ENCODE peak calls at places on chromosome 20, in four cellular contexts. I is neural progenitor cell, C is mesenchymal stem cell, D is hepatocyte. O is an unnamed sample. For H3K36me3 and H3K9me3, the result is how much of the 10 kb centered on the place peaks cover.

GRCh38 chr20:53937929-53938367 is 132.4 kb downstream of the BCAS1 start:
- DNase-seq in I (no peak), C (no peak), D (no peak), O (no peak)

GRCh38 chr20:42567409-42567808 is 622.3 kb downstream of the PTPRT start:
- DNase-seq in I (no peak), C (no peak), D (no peak), O (no peak)

GRCh38 chr20:2221933-2222332 is 73.9 kb upstream of the TGM3 start:
- DNase-seq in I (no peak), C (no peak), D (no peak), O (no peak)

GRCh38 chr20:44961024-44961866 is 1.0 kb upstream of the TOMM34 start:
- DNase-seq in I (no peak), C (peak), D (no peak), O (no peak)

GRCh38 chr20:35663813-35664543 is 722 bp downstream of the CPNE1 start:
- DNase-seq in I (peak), C (peak), D (peak), O (peak)

GRCh38 chr20:48892849-48893352 is 28.6 kb upstream of the ARFGEF2 start:
- DNase-seq in I (no peak), C (no peak), D (no peak), O (no peak)

GRCh38 chr20:17822039-17822438 is 122.3 kb downstream of the BANF2 start:
- DNase-seq in I (no peak), C (peak), D (peak), O (no peak)

GRCh38 chr20:36860339-36860738 is 15.6 kb upstream of the TLDC2 start:
- DNase-seq in I (no peak), C (no peak), D (no peak), O (no peak)

GRCh38 chr20:44200983-44201382 is 9.6 kb downstream of the OSER1 start:
- DNase-seq in I (no peak), C (no peak), D (no peak), O (no peak)

GRCh38 chr20:56893206-56893605 is 264.1 kb downstream of the TFAP2C start:
- DNase-seq in I (peak), C (no peak), D (peak), O (no peak)

GRCh38 chr20:40690836-40691565 is 2.0 kb upstream of the MAFB start:
- DNase-seq in I (peak), C (no peak), D (no peak), O (no peak)

GRCh38 chr20:12640255-12640654 is 368.5 kb upstream of the SPTLC3 start:
- DNase-seq in I (no peak), C (no peak), D (no peak), O (no peak)

GRCh38 chr20:60125521-60125920 is 167.3 kb downstream of the CDH26 start:
- DNase-seq in I (no peak), C (no peak), D (no peak), O (no peak)

GRCh38 chr20:58649288-58650180 is 1.5 kb upstream of the STX16 start:
- DNase-seq in I (peak), C (no peak), D (peak), O (no peak)

GRCh38 chr20:14142964-14143627 is 147.8 kb downstream of the MACROD2 start:
- DNase-seq in I (no peak), C (peak), D (peak), O (peak)

GRCh38 chr20:23305098-23305497 is 45.5 kb upstream of the NXT1 start:
- DNase-seq in I (no peak), C (peak), D (no peak), O (peak)

GRCh38 chr20:23691675-23692074 is 2.8 kb upstream of the CST4 start:
- DNase-seq in I (no peak), C (peak), D (no peak), O (no peak)

GRCh38 chr20:56716806-56717205 is 87.7 kb downstream of the TFAP2C start:
- DNase-seq in I (no peak), C (no peak), D (no peak), O (no peak)

GRCh38 chr20:59696476-59696875 is 92.1 kb downstream of the PHACTR3 start:
- DNase-seq in I (no peak), C (no peak), D (no peak), O (no peak)

GRCh38 chr20:57788936-57789613 is 79.3 kb upstream of the PMEPA1 start:
- DNase-seq in I (no peak), C (no peak), D (no peak), O (no peak)

GRCh38 chr20:58473818-58474425 is 41.3 kb downstream of the APCDD1L start:
- DNase-seq in I (no peak), C (no peak), D (no peak), O (no peak)

GRCh38 chr20:10553326-10553984 is 118.3 kb downstream of the SLX4IP start:
- DNase-seq in I (peak), C (peak), D (peak), O (peak)

GRCh38 chr20:6142348-6142993 is 19.6 kb upstream of the FERMT1 start:
- DNase-seq in I (peak), C (peak), D (peak), O (peak)

GRCh38 chr20:57251344-57251743 is 15.1 kb downstream of the BMP7 start:
- DNase-seq in I (peak), C (no peak), D (no peak), O (no peak)

GRCh38 chr20:32332614-32333013 is 25.5 kb upstream of the ASXL1 start:
- DNase-seq in I (no peak), C (no peak), D (no peak), O (peak)

GRCh38 chr20:45962031-45962755 is 9.8 kb downstream of the ZNF335 start:
- DNase-seq in I (no peak), C (no peak), D (no peak), O (no peak)
- H3K36me3 ChIP-seq in I (under half), C (half or more), D (under half), O (half or more)

DNA sequence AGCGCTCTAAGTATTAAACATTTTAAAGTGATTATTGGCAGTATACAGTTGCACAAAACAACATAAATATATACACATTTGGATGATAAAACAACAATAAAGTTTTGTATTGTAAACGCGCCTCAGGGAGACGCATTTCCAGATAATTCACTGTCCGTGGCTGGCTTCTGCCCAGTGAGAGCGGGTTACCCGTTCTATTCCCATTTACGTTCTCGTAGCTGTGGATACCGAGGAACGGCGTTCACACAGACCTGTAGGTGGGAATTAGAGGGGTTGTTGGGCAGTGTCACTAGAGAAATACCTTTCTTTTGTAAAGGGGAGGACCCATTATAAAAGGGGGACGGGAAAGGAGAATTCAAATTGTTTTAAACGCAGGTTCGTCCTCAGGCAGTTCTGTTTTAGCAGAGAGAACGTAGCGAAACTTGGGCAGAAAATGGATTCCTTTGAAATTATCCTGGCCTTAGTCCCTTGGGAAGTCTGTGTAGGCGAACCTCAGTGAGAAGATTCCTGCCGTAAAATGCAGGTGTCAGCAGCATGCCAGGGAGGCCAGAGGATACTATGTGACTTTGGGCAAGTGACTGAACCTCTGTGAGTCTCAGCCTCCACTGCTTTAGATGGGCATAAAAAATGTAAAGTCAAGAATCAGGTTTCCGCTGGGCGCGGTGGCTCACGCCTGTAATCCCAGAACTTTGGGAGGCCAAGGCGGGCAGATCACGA is 756 bp downstream of the MTG2 start:
- DNase-seq in I (peak), C (peak), D (no peak), O (no peak)
- H2AFZ ChIP-seq in I (peak), C (peak), D (peak), O (peak)

GRCh38 chr20:24942679-24943078 is 6.4 kb upstream of the CST7 start:
- DNase-seq in I (no peak), C (no peak), D (no peak), O (no peak)
- H3K9me3 ChIP-seq in I (under half), C (under half), D (under half), O (under half)

DNA sequence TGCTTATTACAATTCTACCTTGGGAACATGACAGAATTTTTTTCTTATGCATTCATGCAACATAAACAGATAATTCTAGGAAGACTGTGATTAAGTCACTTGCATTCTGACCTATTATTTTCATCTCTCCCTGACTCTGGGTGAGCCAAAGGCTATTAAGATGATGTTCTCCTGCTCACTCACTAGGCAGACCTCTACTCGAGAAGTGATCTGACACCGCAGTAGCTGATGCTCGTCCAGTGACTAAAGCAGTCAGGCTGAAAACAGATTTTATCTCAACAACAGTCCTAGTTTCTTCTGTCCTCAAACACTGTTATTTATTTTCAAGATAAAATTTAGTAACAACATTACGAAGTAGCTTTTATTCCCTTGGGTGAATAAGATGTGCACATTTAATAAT is 17.3 kb downstream of the NAA20 start:
- DNase-seq in I (no peak), C (no peak), D (no peak), O (no peak)
- H3K36me3 ChIP-seq in I (under half), C (under half), D (under half), O (half or more)

GRCh38 chr20:5118220-5119142 is 1.3 kb downstream of the PCNA start:
- DNase-seq in I (peak), C (peak), D (no peak), O (no peak)
- H2AFZ ChIP-seq in I (no peak), C (no peak), D (no peak), O (no peak)

DNA sequence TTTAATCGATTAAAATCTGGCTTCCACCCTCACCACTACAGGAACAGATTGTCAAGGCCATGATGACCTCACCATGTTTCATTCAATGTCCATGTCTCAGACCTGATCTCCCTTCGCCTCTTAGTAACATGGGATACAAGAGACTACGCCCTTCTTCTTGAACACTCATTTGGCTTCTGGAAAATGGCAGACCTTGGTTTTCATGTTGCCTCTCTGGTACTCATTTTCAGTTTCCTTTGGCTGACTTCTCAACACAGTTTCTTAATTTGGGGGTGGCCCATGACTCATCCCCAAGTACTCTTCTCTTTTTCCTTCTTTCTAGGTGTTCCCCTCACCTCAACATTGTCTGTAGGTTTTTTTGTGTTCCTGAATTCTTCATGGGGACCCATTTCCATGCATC is 22.7 kb downstream of the TMX4 start:
- DNase-seq in I (no peak), C (no peak), D (no peak), O (no peak)
- H3K9me3 ChIP-seq in I (under half), C (under half), D (under half), O (under half)

O was measured in astrocyte.